ENCODE peak calls at places on chromosomes 6 and 20, in four cellular contexts. One of them, this sample, is unnamed.

GRCh38 chr20:20466341-20466879 is 98.5 kb downstream of the INSM1 start:
- DNase-seq in adrenal gland: no peak
- DNase-seq in Peyer's patch: peak; percentile 52
- DNase-seq in NB4: peak; percentile 96
- DNase-seq in this sample: no peak

GRCh38 chr6:2768125-2768524 is 2.9 kb downstream of the WRNIP1 start:
- DNase-seq in adrenal gland: no peak
- DNase-seq in Peyer's patch: no peak
- DNase-seq in NB4: no peak
- DNase-seq in this sample: no peak

GRCh38 chr6:144718431-144718830 is 433.3 kb downstream of the UTRN start:
- DNase-seq in adrenal gland: no peak
- DNase-seq in Peyer's patch: no peak
- DNase-seq in NB4: no peak
- DNase-seq in this sample: no peak

GRCh38 chr6:10237284-10238043 is 177.4 kb downstream of the TFAP2A start:
- DNase-seq in adrenal gland: peak; percentile 14
- DNase-seq in Peyer's patch: no peak
- DNase-seq in NB4: no peak
- DNase-seq in this sample: no peak

GRCh38 chr6:27688014-27688586 is 215.2 kb upstream of the ZNF184 start:
- DNase-seq in adrenal gland: peak; percentile 46
- DNase-seq in Peyer's patch: peak; percentile 79
- DNase-seq in NB4: peak; percentile 94
- DNase-seq in this sample: peak; percentile 96

GRCh38 chr20:49814057-49814675 is 1.5 kb downstream of the SLC9A8 start:
- DNase-seq in adrenal gland: no peak
- DNase-seq in Peyer's patch: no peak
- DNase-seq in NB4: peak; percentile 38
- DNase-seq in this sample: no peak

GRCh38 chr20:59402697-59403096 is 102.3 kb downstream of the EDN3 start:
- DNase-seq in adrenal gland: no peak
- DNase-seq in Peyer's patch: no peak
- DNase-seq in NB4: no peak
- DNase-seq in this sample: no peak

GRCh38 chr20:14951707-14952106 is 614.3 kb upstream of the FLRT3 start:
- DNase-seq in adrenal gland: peak; percentile 60
- DNase-seq in Peyer's patch: no peak
- DNase-seq in NB4: no peak
- DNase-seq in this sample: no peak

GRCh38 chr6:160973311-160973710 is 18.3 kb upstream of the MAP3K4 start:
- DNase-seq in adrenal gland: no peak
- DNase-seq in Peyer's patch: no peak
- DNase-seq in NB4: no peak
- DNase-seq in this sample: no peak

GRCh38 chr20:30168025-30168799 is 1089.3 kb upstream of the DEFB115 start:
- DNase-seq in adrenal gland: no peak
- DNase-seq in Peyer's patch: no peak
- DNase-seq in NB4: no peak
- DNase-seq in this sample: no peak

GRCh38 chr6:3157151-3157933 is at the start of gene TUBB2A:
- DNase-seq in adrenal gland: peak; percentile 79
- DNase-seq in Peyer's patch: peak; percentile 86
- DNase-seq in NB4: peak; percentile 71
- DNase-seq in this sample: peak; percentile 97

GRCh38 chr20:14963262-14963663 is 625.9 kb upstream of the FLRT3 start:
- DNase-seq in adrenal gland: no peak
- DNase-seq in Peyer's patch: no peak
- DNase-seq in NB4: no peak
- DNase-seq in this sample: no peak

GRCh38 chr6:76490456-76490855 is 418.0 kb upstream of the IMPG1 start:
- DNase-seq in adrenal gland: no peak
- DNase-seq in Peyer's patch: no peak
- DNase-seq in NB4: no peak
- DNase-seq in this sample: no peak

GRCh38 chr6:148118303-148118702 is 224.3 kb upstream of the SASH1 start:
- DNase-seq in adrenal gland: no peak
- DNase-seq in Peyer's patch: no peak
- DNase-seq in NB4: no peak
- DNase-seq in this sample: no peak

GRCh38 chr6:18379376-18380117 is 7.6 kb upstream of the RNF144B start:
- DNase-seq in adrenal gland: no peak
- DNase-seq in Peyer's patch: no peak
- DNase-seq in NB4: no peak
- DNase-seq in this sample: no peak

GRCh38 chr20:4026093-4026601 is 10.8 kb upstream of the RNF24 start:
- DNase-seq in adrenal gland: no peak
- DNase-seq in Peyer's patch: no peak
- DNase-seq in NB4: peak; percentile 48
- DNase-seq in this sample: no peak

GRCh38 chr6:13286185-13286584 is 42.2 kb downstream of the TBC1D7 start:
- DNase-seq in adrenal gland: no peak
- DNase-seq in Peyer's patch: peak; percentile 57
- DNase-seq in NB4: peak; percentile 37
- DNase-seq in this sample: peak; percentile 78

GRCh38 chr6:119349041-119349340 is 570 bp downstream of the MAN1A1 start:
- DNase-seq in adrenal gland: no peak
- DNase-seq in Peyer's patch: no peak
- DNase-seq in NB4: no peak
- DNase-seq in this sample: no peak

GRCh38 chr6:119349341-119350201 is at the start of gene MAN1A1:
- DNase-seq in adrenal gland: peak; percentile 92
- DNase-seq in Peyer's patch: peak; percentile 91
- DNase-seq in NB4: peak; percentile 49
- DNase-seq in this sample: peak; percentile 87

GRCh38 chr6:119348308-119349040 is 1.1 kb downstream of the MAN1A1 start:
- DNase-seq in adrenal gland: peak; percentile 44
- DNase-seq in Peyer's patch: peak; percentile 38
- DNase-seq in NB4: no peak
- DNase-seq in this sample: peak; percentile 86

GRCh38 chr6:119351005-119351394 is 1.4 kb upstream of the MAN1A1 start:
- DNase-seq in adrenal gland: no peak
- DNase-seq in Peyer's patch: no peak
- DNase-seq in NB4: no peak
- DNase-seq in this sample: no peak

GRCh38 chr6:119350202-119351004 is 842 bp upstream of the MAN1A1 start:
- DNase-seq in adrenal gland: no peak
- DNase-seq in Peyer's patch: peak; percentile 44
- DNase-seq in NB4: peak; percentile 14
- DNase-seq in this sample: peak; percentile 45
- TF ChIP-seq POLR2A in adrenal gland: no peak
- TF ChIP-seq POLR2A in Peyer's patch: no peak
- TF ChIP-seq POLR2A in NB4: no peak
- TF ChIP-seq POLR2A in this sample: no peak

GRCh38 chr20:57399587-57400261 is 8.5 kb downstream of the RBM38 start:
- DNase-seq in adrenal gland: peak; percentile 32
- DNase-seq in Peyer's patch: peak; percentile 48
- DNase-seq in NB4: no peak
- DNase-seq in this sample: no peak
- TF ChIP-seq POLR2A in adrenal gland: no peak
- TF ChIP-seq POLR2A in Peyer's patch: no peak
- TF ChIP-seq POLR2A in NB4: no peak
- TF ChIP-seq POLR2A in this sample: no peak

GRCh38 chr6:157428418-157429202 is 47.6 kb downstream of the ZDHHC14 start:
- DNase-seq in adrenal gland: peak; percentile 71
- DNase-seq in Peyer's patch: no peak
- DNase-seq in NB4: no peak
- DNase-seq in this sample: no peak

GRCh38 chr6:157427969-157428368 is 47.0 kb downstream of the ZDHHC14 start:
- DNase-seq in adrenal gland: no peak
- DNase-seq in Peyer's patch: no peak
- DNase-seq in NB4: no peak
- DNase-seq in this sample: no peak

GRCh38 chr6:157420497-157420896 is 39.5 kb downstream of the ZDHHC14 start:
- DNase-seq in adrenal gland: peak; percentile 33
- DNase-seq in Peyer's patch: no peak
- DNase-seq in NB4: no peak
- DNase-seq in this sample: no peak

GRCh38 chr6:157429248-157429647 is 48.3 kb downstream of the ZDHHC14 start:
- DNase-seq in adrenal gland: no peak
- DNase-seq in Peyer's patch: no peak
- DNase-seq in NB4: no peak
- DNase-seq in this sample: no peak

DNA sequence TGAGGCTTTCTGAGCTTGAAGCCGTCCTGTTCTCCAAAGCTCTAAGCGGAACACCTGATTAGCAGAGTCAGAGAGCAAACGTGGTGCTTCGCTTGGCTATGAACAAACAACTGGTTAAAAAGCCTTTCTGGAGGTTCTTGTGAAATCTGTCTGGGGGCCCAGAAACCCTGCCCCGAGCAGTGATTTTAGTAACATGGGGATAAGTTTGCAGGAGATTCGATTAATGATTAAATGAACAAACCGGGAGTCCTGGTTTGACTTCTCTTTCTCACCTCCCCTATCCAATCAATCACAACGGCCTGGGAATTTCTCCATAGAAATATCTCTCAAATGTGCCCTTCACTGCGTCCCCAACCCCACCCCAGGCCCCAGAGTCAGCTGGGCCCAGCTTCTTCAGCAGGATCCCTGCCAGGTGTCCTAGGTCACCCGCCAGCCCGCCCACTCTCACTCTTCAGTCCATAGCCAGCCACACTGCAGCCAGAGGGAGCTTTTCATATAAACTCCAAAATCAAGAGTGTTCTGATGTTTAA is 43.6 kb downstream of the ZDHHC14 start:
- DNase-seq in adrenal gland: no peak
- DNase-seq in Peyer's patch: no peak
- DNase-seq in NB4: no peak
- DNase-seq in this sample: no peak
- TF ChIP-seq POLR2A in adrenal gland: no peak
- TF ChIP-seq POLR2A in Peyer's patch: no peak
- TF ChIP-seq POLR2A in NB4: no peak
- TF ChIP-seq POLR2A in this sample: no peak

GRCh38 chr6:33297956-33298772 is 578 bp downstream of the RGL2 start:
- DNase-seq in adrenal gland: peak; percentile 90
- DNase-seq in Peyer's patch: peak; percentile 67
- DNase-seq in NB4: peak; percentile 83
- DNase-seq in this sample: peak; percentile 94
- TF ChIP-seq POLR2A in adrenal gland: peak; percentile 25
- TF ChIP-seq POLR2A in Peyer's patch: peak; percentile 23
- TF ChIP-seq POLR2A in NB4: peak; percentile 35
- TF ChIP-seq POLR2A in this sample: no peak

GRCh38 chr20:47664068-47664437 is 121.2 kb downstream of the SULF2 start:
- DNase-seq in adrenal gland: no peak
- DNase-seq in Peyer's patch: no peak
- DNase-seq in NB4: no peak
- DNase-seq in this sample: no peak

GRCh38 chr20:47661714-47662113 is 123.6 kb downstream of the SULF2 start:
- DNase-seq in adrenal gland: no peak
- DNase-seq in Peyer's patch: no peak
- DNase-seq in NB4: no peak
- DNase-seq in this sample: peak; percentile 57

GRCh38 chr20:47662483-47663353 is 122.6 kb downstream of the SULF2 start:
- DNase-seq in adrenal gland: no peak
- DNase-seq in Peyer's patch: no peak
- DNase-seq in NB4: no peak
- DNase-seq in this sample: no peak

GRCh38 chr20:47664744-47665143 is 120.5 kb downstream of the SULF2 start:
- DNase-seq in adrenal gland: no peak
- DNase-seq in Peyer's patch: no peak
- DNase-seq in NB4: no peak
- DNase-seq in this sample: no peak

GRCh38 chr20:47663354-47664067 is 121.8 kb downstream of the SULF2 start:
- DNase-seq in adrenal gland: peak; percentile 70
- DNase-seq in Peyer's patch: peak; percentile 63
- DNase-seq in NB4: peak; percentile 76
- DNase-seq in this sample: peak; percentile 97
- TF ChIP-seq POLR2A in adrenal gland: no peak
- TF ChIP-seq POLR2A in Peyer's patch: no peak
- TF ChIP-seq POLR2A in NB4: no peak
- TF ChIP-seq POLR2A in this sample: no peak

GRCh38 chr6:11604215-11604614 is 66.7 kb downstream of the TMEM170B start:
- DNase-seq in adrenal gland: no peak
- DNase-seq in Peyer's patch: no peak
- DNase-seq in NB4: peak; percentile 52
- DNase-seq in this sample: no peak

GRCh38 chr6:11607381-11607780 is 69.8 kb downstream of the TMEM170B start:
- DNase-seq in adrenal gland: no peak
- DNase-seq in Peyer's patch: no peak
- DNase-seq in NB4: no peak
- DNase-seq in this sample: peak; percentile 80

GRCh38 chr6:11605507-11605905 is 68.0 kb downstream of the TMEM170B start:
- DNase-seq in adrenal gland: no peak
- DNase-seq in Peyer's patch: no peak
- DNase-seq in NB4: no peak
- DNase-seq in this sample: no peak

GRCh38 chr6:11604836-11605506 is 67.4 kb downstream of the TMEM170B start:
- DNase-seq in adrenal gland: no peak
- DNase-seq in Peyer's patch: no peak
- DNase-seq in NB4: peak; percentile 25
- DNase-seq in this sample: no peak

DNA sequence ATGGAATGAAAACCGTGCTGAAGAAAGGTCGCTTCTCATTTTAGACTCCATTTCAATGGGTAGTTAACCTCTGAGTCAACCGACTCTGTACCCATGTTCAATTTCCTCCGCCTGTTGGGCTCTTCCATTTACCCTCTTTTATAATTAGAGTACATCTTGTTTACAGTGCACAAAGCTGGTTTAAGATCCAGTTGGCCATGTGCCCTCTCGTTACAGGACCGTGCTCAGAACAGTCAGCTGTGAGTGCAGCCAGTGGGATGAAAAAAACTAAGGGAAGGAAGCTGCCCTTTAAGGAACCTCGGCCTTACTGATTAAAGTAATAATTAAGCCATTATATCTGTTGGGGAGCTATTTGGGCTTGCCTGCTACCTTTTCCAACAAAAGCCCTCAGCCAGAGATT is 68.7 kb downstream of the TMEM170B start:
- DNase-seq in adrenal gland: no peak
- DNase-seq in Peyer's patch: no peak
- DNase-seq in NB4: no peak
- DNase-seq in this sample: peak; percentile 81
- TF ChIP-seq POLR2A in adrenal gland: no peak
- TF ChIP-seq POLR2A in Peyer's patch: no peak
- TF ChIP-seq POLR2A in NB4: no peak
- TF ChIP-seq POLR2A in this sample: no peak

DNA sequence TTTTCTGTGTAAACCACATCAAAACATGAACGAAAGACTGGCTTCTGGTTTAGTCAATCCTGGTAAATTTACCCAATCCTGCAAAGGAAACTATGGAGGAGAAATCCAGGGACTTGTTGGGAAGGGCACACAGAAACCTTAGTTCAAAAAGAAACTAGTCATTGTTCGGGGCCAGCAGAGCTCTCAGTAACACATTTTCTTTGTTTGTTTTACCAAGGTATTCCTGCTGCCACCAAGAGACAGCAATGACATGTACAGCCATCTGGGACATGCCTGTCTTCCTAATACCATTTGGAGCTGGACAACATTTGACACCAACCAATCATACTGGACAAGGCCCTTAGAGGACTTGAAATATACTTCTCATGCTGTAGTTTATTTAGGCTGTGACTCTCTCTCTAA is 8.3 kb downstream of the OARD1 start:
- DNase-seq in adrenal gland: no peak
- DNase-seq in Peyer's patch: no peak
- DNase-seq in NB4: no peak
- DNase-seq in this sample: no peak
- TF ChIP-seq POLR2A in adrenal gland: no peak
- TF ChIP-seq POLR2A in Peyer's patch: no peak
- TF ChIP-seq POLR2A in NB4: no peak
- TF ChIP-seq POLR2A in this sample: no peak